ENCODE peak calls at places on chromosomes 12 and 14, in four cellular contexts. One of them, this sample, is unnamed.
A peak's percentile ranks its signal among the peaks of the same experiment; 100 is the strongest.

GRCh38 chr12:68733661-68734071 is 12.3 kb upstream of the SLC35E3 start:
- DNase-seq in HepG2: no peak
- DNase-seq in K562: no peak
- DNase-seq in WTC11: no peak
- DNase-seq in this sample: no peak

GRCh38 chr12:8912910-8913309 is 1.4 kb upstream of the PHC1 start:
- DNase-seq in WTC11: peak; percentile 38
- DNase-seq in HepG2: no peak
- DNase-seq in K562: peak; percentile 16
- DNase-seq in this sample: peak; percentile 20

GRCh38 chr12:52380271-52380694 is 5.2 kb downstream of the KRT84 start:
- DNase-seq in WTC11: peak; percentile 66
- DNase-seq in HepG2: no peak
- DNase-seq in K562: peak; percentile 8
- DNase-seq in this sample: peak; percentile 17

GRCh38 chr12:131628341-131628740 is 82.5 kb upstream of the SFSWAP start:
- DNase-seq in HepG2: no peak
- DNase-seq in K562: no peak
- DNase-seq in WTC11: no peak
- DNase-seq in this sample: no peak

GRCh38 chr12:47079365-47079893 is at the start of gene PCED1B:
- DNase-seq in WTC11: peak; percentile 70
- DNase-seq in HepG2: peak; percentile 8
- DNase-seq in K562: peak; percentile 89
- DNase-seq in this sample: peak; percentile 49

GRCh38 chr12:53995311-53996187 is 4.4 kb upstream of the HOXC9 start:
- DNase-seq in K562: peak; percentile 90
- DNase-seq in WTC11: peak; percentile 76
- DNase-seq in HepG2: no peak
- DNase-seq in this sample: no peak

GRCh38 chr12:50066402-50066801 is 9.0 kb downstream of the ASIC1 start:
- DNase-seq in WTC11: no peak
- DNase-seq in HepG2: no peak
- DNase-seq in K562: no peak
- DNase-seq in this sample: no peak

GRCh38 chr14:91614187-91614586 is 104.1 kb upstream of the PPP4R3A start:
- DNase-seq in HepG2: no peak
- DNase-seq in K562: peak; percentile 66
- DNase-seq in WTC11: no peak
- DNase-seq in this sample: no peak

GRCh38 chr12:5506821-5507231 is 74.9 kb downstream of the NTF3 start:
- DNase-seq in K562: no peak
- DNase-seq in WTC11: no peak
- DNase-seq in HepG2: no peak
- DNase-seq in this sample: no peak

GRCh38 chr14:55912344-55912743 is 205.9 kb upstream of the PELI2 start:
- DNase-seq in K562: no peak
- DNase-seq in HepG2: no peak
- DNase-seq in WTC11: no peak
- DNase-seq in this sample: no peak

GRCh38 chr14:72610831-72611200 is 283.1 kb downstream of the DPF3 start:
- DNase-seq in K562: no peak
- DNase-seq in HepG2: no peak
- DNase-seq in WTC11: no peak
- DNase-seq in this sample: no peak

GRCh38 chr12:57838594-57839302 is 7.8 kb downstream of the CTDSP2 start:
- DNase-seq in K562: no peak
- DNase-seq in HepG2: no peak
- DNase-seq in WTC11: no peak
- DNase-seq in this sample: no peak

GRCh38 chr14:25150934-25151790 is 101.2 kb upstream of the STXBP6 start:
- DNase-seq in K562: peak; percentile 25
- DNase-seq in WTC11: no peak
- DNase-seq in HepG2: peak; percentile 72
- DNase-seq in this sample: peak; percentile 40

GRCh38 chr12:123533672-123534643 is at the start of gene RILPL1:
- DNase-seq in HepG2: peak; percentile 58
- DNase-seq in WTC11: peak; percentile 61
- DNase-seq in K562: peak; percentile 73
- DNase-seq in this sample: peak; percentile 71

GRCh38 chr12:80364056-80364455 is 80.0 kb upstream of the PTPRQ start:
- DNase-seq in WTC11: no peak
- DNase-seq in K562: no peak
- DNase-seq in HepG2: no peak
- DNase-seq in this sample: no peak

GRCh38 chr14:50364792-50365191 is 31.9 kb downstream of the CDKL1 start:
- DNase-seq in HepG2: no peak
- DNase-seq in WTC11: no peak
- DNase-seq in K562: no peak
- DNase-seq in this sample: no peak

GRCh38 chr12:103799504-103800251 is 41.4 kb downstream of the NT5DC3 start:
- DNase-seq in HepG2: peak; percentile 43
- DNase-seq in K562: no peak
- DNase-seq in WTC11: no peak
- DNase-seq in this sample: no peak

GRCh38 chr14:24411468-24412454 is 13.0 kb downstream of the NYNRIN start:
- DNase-seq in WTC11: peak; percentile 56
- DNase-seq in HepG2: peak; percentile 69
- DNase-seq in K562: peak; percentile 68
- DNase-seq in this sample: peak; percentile 70

GRCh38 chr12:94309348-94309747 is 150.3 kb downstream of the CEP83 start:
- DNase-seq in K562: no peak
- DNase-seq in HepG2: no peak
- DNase-seq in WTC11: no peak
- DNase-seq in this sample: no peak

GRCh38 chr12:94305293-94305957 is 154.2 kb downstream of the CEP83 start:
- DNase-seq in K562: peak; percentile 7
- DNase-seq in WTC11: no peak
- DNase-seq in HepG2: peak; percentile 61
- DNase-seq in this sample: no peak

GRCh38 chr12:94304012-94304411 is 155.6 kb downstream of the PLXNC1 start:
- DNase-seq in K562: no peak
- DNase-seq in HepG2: no peak
- DNase-seq in WTC11: no peak
- DNase-seq in this sample: no peak

GRCh38 chr12:94308612-94309011 is 151.1 kb downstream of the CEP83 start:
- DNase-seq in K562: no peak
- DNase-seq in WTC11: no peak
- DNase-seq in HepG2: no peak
- DNase-seq in this sample: no peak

DNA sequence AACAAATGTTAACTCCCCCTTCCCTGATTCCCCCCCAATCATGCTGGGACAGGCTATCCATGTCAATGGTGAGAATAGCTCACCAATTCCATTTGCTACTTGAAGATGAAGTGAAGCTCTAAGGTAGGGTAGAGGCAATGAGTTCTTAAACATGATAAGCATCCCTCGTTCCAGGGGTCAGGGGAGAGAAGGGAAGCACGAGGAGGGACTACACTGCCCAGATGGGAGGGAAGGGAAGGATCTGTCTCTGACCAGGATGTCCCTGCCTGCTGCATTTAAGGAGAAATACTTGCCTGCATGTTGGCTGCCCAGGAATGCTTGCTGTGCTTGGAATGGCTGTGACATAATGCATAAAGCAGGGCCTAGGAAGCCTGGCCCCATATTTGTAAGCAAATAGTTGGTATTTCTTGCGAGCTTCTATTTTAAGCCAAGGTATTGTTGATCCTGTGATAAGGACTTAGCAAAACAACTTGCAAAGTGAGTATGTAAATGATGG is 155.1 kb downstream of the CEP83 start:
- DNase-seq in HepG2: no peak
- DNase-seq in WTC11: peak; percentile 33
- DNase-seq in K562: no peak
- DNase-seq in this sample: no peak
- TF ChIP-seq ELF4 in HepG2: no peak
- TF ChIP-seq ELF4 in WTC11: no peak
- TF ChIP-seq ELF4 in K562: no peak
- TF ChIP-seq ELF4 in this sample: no peak

DNA sequence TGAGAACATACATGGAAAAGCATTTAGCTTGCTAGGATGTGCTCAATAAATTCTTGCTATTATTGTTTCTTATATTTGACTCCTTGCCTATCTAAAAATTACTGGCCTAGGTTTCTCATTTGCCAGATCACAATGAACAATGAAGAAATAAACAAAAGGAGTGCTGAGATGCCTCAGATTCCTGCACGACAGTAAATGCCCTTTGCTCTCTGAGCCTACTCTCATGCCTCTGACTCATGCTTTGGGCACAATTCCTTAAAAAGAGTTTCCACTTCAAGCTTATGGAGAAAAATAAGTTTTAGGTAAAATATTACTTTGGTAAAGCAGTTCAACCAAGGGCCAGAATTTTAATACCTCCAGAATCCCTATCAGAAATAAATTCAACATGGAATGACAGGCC is 30.9 kb downstream of the GRIN2B start:
- DNase-seq in WTC11: no peak
- DNase-seq in HepG2: peak; percentile 13
- DNase-seq in K562: no peak
- DNase-seq in this sample: no peak
- TF ChIP-seq ELF4 in WTC11: no peak
- TF ChIP-seq ELF4 in HepG2: no peak
- TF ChIP-seq ELF4 in K562: no peak
- TF ChIP-seq ELF4 in this sample: no peak

DNA sequence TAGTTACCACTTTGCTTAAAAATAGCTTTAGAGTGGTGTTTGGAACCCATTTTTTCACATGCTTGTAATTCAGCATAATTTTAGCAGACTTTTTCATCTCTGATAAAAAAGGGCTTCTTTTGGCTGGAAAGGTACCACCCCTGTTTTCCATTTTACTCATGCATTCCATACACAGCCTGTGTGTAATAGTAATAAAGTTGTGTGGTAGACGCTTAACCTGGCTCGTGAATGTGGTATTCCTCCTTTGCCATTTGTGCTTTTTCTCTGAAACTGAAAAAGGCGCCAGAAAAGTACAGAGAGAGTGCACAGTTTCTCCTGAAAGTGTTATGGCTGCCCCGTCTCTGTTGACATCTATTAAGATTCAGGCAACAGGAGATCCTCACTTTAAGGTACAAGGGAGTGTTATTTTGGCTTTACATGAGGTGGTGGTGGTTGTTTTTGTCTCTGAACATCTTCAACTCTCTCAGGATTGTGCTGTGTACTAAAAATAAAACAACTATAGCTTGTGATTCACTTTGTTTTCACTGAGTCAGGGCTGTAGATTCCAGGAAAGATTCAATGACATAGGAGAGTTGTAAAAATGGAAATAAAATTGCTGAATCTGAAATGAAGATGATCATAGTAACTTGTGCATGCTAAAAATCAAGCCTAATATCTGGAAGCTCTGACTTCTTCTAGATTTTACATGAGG is 45.6 kb upstream of the MIS18BP1 start:
- DNase-seq in K562: no peak
- DNase-seq in WTC11: no peak
- DNase-seq in HepG2: no peak
- DNase-seq in this sample: no peak
- TF ChIP-seq ELF4 in K562: no peak
- TF ChIP-seq ELF4 in WTC11: no peak
- TF ChIP-seq ELF4 in HepG2: no peak
- TF ChIP-seq ELF4 in this sample: no peak

GRCh38 chr14:103828315-103828967 is 18.9 kb downstream of the PPP1R13B start:
- DNase-seq in HepG2: no peak
- DNase-seq in K562: no peak
- DNase-seq in WTC11: no peak
- DNase-seq in this sample: no peak
- TF ChIP-seq ELF4 in HepG2: no peak
- TF ChIP-seq ELF4 in K562: no peak
- TF ChIP-seq ELF4 in WTC11: no peak
- TF ChIP-seq ELF4 in this sample: no peak

This sample was measured in HEK293T.